ENCODE peak calls at places on chromosomes 5 and 9, in eight cellular contexts. J is adrenal gland, U is mesendoderm, K is testis, E is PC-3, G is fibroblast of lung, V is heart right ventricle, B is Peyer's patch. Z is an unnamed sample. For H3K4me1 and H3K36me3, the result is how much of the 10 kb centered on the place peaks cover.

GRCh38 chr9:130981761-130982147 is 27.2 kb upstream of the LAMC3 start:
- DNase-seq in G (no peak), V (no peak), E (no peak), K (no peak), B (no peak), J (no peak), U (no peak), Z (no peak)

GRCh38 chr9:112013261-112013660 is 116.6 kb downstream of the UGCG start:
- DNase-seq in U (no peak), J (no peak), K (no peak), E (no peak), V (no peak), G (no peak), B (no peak), Z (no peak)

GRCh38 chr9:19174127-19174921 is 47.0 kb upstream of the PLIN2 start:
- DNase-seq in V (peak), E (peak), G (peak), U (peak), J (peak), K (no peak), B (peak), Z (peak)

GRCh38 chr5:138033916-138034315 is 1.0 kb upstream of the FAM13B start:
- DNase-seq in G (peak), U (peak), J (no peak), V (no peak), E (peak), B (no peak), K (no peak), Z (no peak)

GRCh38 chr5:112848116-112848811 is 12.8 kb upstream of the SRP19 start:
- DNase-seq in V (peak), K (no peak), B (no peak), U (peak), E (peak), J (peak), G (peak), Z (peak)

GRCh38 chr5:146919304-146919703 is 40.7 kb upstream of the PPP2R2B start:
- DNase-seq in K (no peak), G (no peak), J (no peak), B (no peak), V (no peak), U (peak), E (no peak), Z (no peak)

GRCh38 chr9:136978073-136978864 is 965 bp downstream of the PTGDS start:
- DNase-seq in G (peak), U (peak), J (peak), E (peak), V (peak), K (peak), B (peak), Z (peak)

GRCh38 chr5:24742334-24742733 is 97.6 kb upstream of the CDH10 start:
- DNase-seq in V (no peak), G (peak), E (peak), B (no peak), J (no peak), K (no peak), U (peak), Z (no peak)

GRCh38 chr5:3325811-3326568 is 269.6 kb upstream of the IRX1 start:
- DNase-seq in K (no peak), E (no peak), J (no peak), U (no peak), V (no peak), B (no peak), G (no peak), Z (no peak)

GRCh38 chr9:89922099-89922498 is 317.3 kb downstream of the GADD45G start:
- DNase-seq in U (no peak), K (no peak), E (no peak), G (no peak), V (no peak), J (no peak), B (no peak), Z (no peak)

GRCh38 chr9:132977626-132978450 is 656 bp upstream of the GFI1B start:
- DNase-seq in B (peak), E (peak), J (peak), K (peak), G (peak), V (peak), U (peak), Z (peak)

GRCh38 chr9:42852133-42852532 is 668.7 kb downstream of the SPATA31A6 start:
- DNase-seq in G (peak), J (peak), U (peak), B (no peak), E (peak), V (peak), K (peak), Z (peak)

GRCh38 chr5:50666261-50667078 is at the start of gene PARP8:
- DNase-seq in E (no peak), V (peak), J (peak), B (peak), G (peak), U (peak), K (peak), Z (peak)

GRCh38 chr5:68709229-68709628 is 384.6 kb upstream of the SLC30A5 start:
- DNase-seq in E (no peak), B (no peak), J (no peak), G (no peak), U (no peak), V (peak), K (peak), Z (no peak)

GRCh38 chr5:44932922-44933585 is 124.3 kb downstream of the MRPS30 start:
- DNase-seq in J (no peak), V (no peak), E (peak), G (no peak), U (no peak), B (no peak), K (no peak), Z (no peak)

GRCh38 chr9:23326597-23326996 is 499.4 kb downstream of the ELAVL2 start:
- DNase-seq in V (no peak), B (no peak), G (no peak), E (no peak), K (no peak), U (no peak), J (no peak), Z (no peak)

GRCh38 chr9:117825609-117826347 is 121.6 kb downstream of the TLR4 start:
- DNase-seq in B (peak), K (no peak), U (no peak), E (no peak), J (peak), V (peak), G (no peak), Z (peak)

GRCh38 chr9:130688070-130688469 is 5.5 kb upstream of the EXOSC2 start:
- DNase-seq in B (no peak), E (no peak), J (no peak), K (no peak), U (no peak), G (no peak), V (no peak), Z (no peak)

GRCh38 chr9:99922711-99923030 is 16.2 kb downstream of the STX17 start:
- DNase-seq in J (no peak), G (no peak), U (no peak), V (no peak), K (no peak), E (no peak), B (no peak), Z (no peak)

GRCh38 chr9:19922476-19923118 is 133.8 kb upstream of the SLC24A2 start:
- DNase-seq in K (peak), U (peak), J (peak), V (peak), B (no peak), G (peak), E (peak), Z (no peak)

GRCh38 chr9:137665697-137666504 is 47.1 kb downstream of the EHMT1 start:
- DNase-seq in G (peak), B (peak), U (peak), K (peak), J (no peak), E (no peak), V (no peak), Z (no peak)

GRCh38 chr5:168216989-168217388 is 74.5 kb upstream of the WWC1 start:
- DNase-seq in J (no peak), E (no peak), K (no peak), B (no peak), V (no peak), U (no peak), G (no peak), Z (no peak)

GRCh38 chr5:107474724-107475489 is 195.8 kb downstream of the EFNA5 start:
- DNase-seq in V (no peak), G (no peak), J (no peak), E (peak), B (no peak), K (no peak), U (peak), Z (no peak)
- H3K27ac ChIP-seq in V (no peak), G (no peak), J (no peak), E (peak), B (no peak), K (no peak), U (no peak), Z (no peak)

GRCh38 chr5:143068712-143069111 is 298.5 kb downstream of the ARHGAP26 start:
- DNase-seq in G (no peak), V (no peak), U (no peak), B (no peak), E (no peak), K (no peak), J (no peak), Z (no peak)
- H3K4me1 ChIP-seq in G (under half), V (under half), U (under half), B (under half), E (under half), K (under half), J (under half), Z (under half)

DNA sequence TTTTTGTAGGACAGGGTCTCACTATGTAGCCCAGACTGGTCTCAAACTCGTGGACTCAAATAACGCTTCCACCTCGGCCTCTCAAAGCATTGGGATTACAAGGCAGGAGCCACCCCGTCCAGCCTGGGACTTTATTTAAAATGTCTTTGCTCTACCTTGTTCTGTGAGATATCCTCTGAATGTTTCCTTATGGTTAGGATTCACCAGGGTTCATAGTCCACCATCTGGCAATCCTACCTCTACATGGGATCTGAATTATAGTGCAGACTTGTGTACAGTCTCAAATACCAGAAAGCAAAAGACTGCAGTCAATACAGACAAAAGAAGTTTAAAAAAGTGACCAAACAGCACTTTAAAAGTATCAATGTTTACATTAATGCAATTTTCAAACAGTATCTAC is 10.1 kb downstream of the ISCA1 start:
- DNase-seq in V (no peak), K (no peak), E (no peak), U (no peak), B (no peak), J (no peak), G (no peak), Z (no peak)
- H3K36me3 ChIP-seq in V (under half), K (under half), E (under half), U (under half), B (under half), J (under half), G (under half), Z (under half)

GRCh38 chr5:318931-319601 is 2.4 kb upstream of the AHRR start:
- DNase-seq in V (no peak), J (no peak), U (no peak), G (no peak), B (no peak), K (peak), E (no peak), Z (no peak)
- H3K27ac ChIP-seq in V (no peak), J (no peak), U (no peak), G (no peak), B (no peak), K (no peak), E (no peak), Z (no peak)

DNA sequence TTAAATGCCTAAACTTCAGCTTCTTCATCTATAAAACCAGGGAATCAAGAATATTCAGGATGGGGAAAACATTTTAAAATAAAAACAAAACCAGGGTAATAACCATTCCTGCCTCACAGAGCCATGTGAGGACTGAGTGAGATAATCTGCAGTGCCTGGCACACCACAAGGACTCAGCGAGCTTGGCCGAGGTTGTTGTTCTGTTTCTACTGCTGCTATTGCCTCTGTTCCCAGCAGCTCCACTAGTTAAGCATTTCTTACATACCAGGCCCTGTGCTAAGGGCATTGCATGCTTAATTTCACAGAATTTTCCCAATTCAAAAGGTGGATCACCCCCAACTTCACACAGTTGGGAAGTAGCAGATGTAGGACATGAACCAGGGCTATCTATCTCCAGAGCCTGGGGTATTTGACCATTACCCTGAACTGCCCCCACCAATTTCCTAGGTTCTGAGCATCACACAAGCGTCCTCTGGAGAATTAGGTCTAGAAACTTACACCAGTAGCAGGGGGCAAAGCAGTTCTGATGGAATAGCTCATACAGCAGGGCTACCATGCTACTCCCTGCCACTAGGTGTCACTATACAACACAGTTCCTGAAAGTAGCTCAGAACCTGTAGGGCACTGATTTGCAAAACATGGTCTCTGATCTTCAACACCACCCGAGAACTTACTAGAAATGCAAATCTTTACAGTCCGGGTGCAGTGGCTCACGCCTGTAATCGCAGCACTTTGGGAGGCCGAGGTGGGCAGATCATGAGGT is 74.3 kb downstream of the LRSAM1 start:
- DNase-seq in J (no peak), E (peak), G (no peak), K (no peak), V (peak), B (peak), U (peak), Z (peak)
- H3K4me1 ChIP-seq in J (under half), E (under half), G (under half), K (under half), V (half or more), B (under half), U (under half), Z (under half)

DNA sequence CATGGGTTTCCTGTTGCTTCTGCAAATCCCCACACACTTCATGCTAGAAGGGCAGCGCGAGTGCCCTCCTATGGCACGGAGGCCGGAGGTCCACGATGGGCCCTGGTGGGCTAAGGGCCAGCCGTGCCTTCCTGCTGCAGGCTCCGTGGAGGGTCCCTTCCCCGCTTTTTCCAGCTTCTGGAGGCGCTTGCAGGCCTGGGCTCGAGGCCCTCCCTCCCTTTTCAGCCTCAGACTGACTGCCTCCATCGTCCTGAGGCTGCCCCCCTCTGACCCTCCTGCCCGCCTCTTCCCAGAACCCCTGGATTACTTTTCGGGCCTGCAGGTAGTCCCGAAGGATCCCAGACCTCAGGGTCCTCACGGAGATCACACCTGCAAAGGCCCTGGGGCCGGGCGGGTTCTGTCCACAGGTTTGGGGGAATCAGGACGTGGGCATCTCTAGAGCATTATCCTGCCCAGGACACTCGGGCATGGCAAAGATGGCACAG is 3.2 kb upstream of the TERT start:
- DNase-seq in U (no peak), B (no peak), J (no peak), V (no peak), K (no peak), E (no peak), G (no peak), Z (no peak)
- H3K36me3 ChIP-seq in U (under half), B (under half), J (under half), V (under half), K (under half), E (under half), G (under half), Z (under half)

Z was measured in naive thymus-derived CD4-positive, alpha-beta T cell.